ENCODE peak calls at places on chromosomes 4 and X, in ten cellular contexts. B, L, C, X, Z, U, D, O, P and G are unnamed samples.

GRCh38 chr4:76800902-76801301 is 97.0 kb downstream of the SOWAHB start:
- DNase-seq in L (no peak), B (no peak), X (no peak), Z (no peak), U (no peak), C (no peak), D (no peak), O (no peak), P (no peak), G (no peak)

GRCh38 chr4:39312821-39313220 is 53.3 kb downstream of the RFC1 start:
- DNase-seq in U (no peak), P (no peak), X (no peak), C (no peak), D (no peak), L (no peak), Z (no peak), O (no peak), B (no peak), G (no peak)

GRCh38 chr4:123488916-123489315 is 92.3 kb downstream of the SPRY1 start:
- DNase-seq in B (no peak), C (peak; percentile 38), U (no peak), Z (no peak), P (peak; percentile 28), X (no peak), D (peak; percentile 84), L (peak; percentile 72), O (peak; percentile 24), G (peak; percentile 12)

GRCh38 chr4:71296945-71297344 is 41.9 kb upstream of the SLC4A4 start:
- DNase-seq in Z (no peak), X (no peak), P (no peak), U (no peak), C (peak; percentile 15), L (no peak), D (no peak), O (peak; percentile 39), B (no peak), G (no peak)

GRCh38 chr4:94455081-94455480 is 3.3 kb downstream of the PDLIM5 start:
- DNase-seq in B (no peak), L (peak; percentile 87), Z (no peak), X (peak; percentile 64), P (peak; percentile 77), C (no peak), D (no peak), O (peak; percentile 79), U (no peak), G (peak; percentile 87)

GRCh38 chr4:55291227-55291629 is 54.8 kb upstream of the SRD5A3 start:
- DNase-seq in L (peak; percentile 40), P (peak; percentile 8), D (no peak), X (no peak), C (no peak), Z (no peak), O (peak; percentile 6), B (no peak), U (no peak), G (no peak)

GRCh38 chr4:174815282-174815681 is 13.8 kb downstream of the GLRA3 start:
- DNase-seq in L (no peak), Z (no peak), B (no peak), X (no peak), O (no peak), U (no peak), P (no peak), D (no peak), C (no peak), G (no peak)

GRCh38 chr4:104677122-104677521 is 182.4 kb upstream of the CXXC4 start:
- DNase-seq in O (no peak), X (no peak), P (no peak), U (no peak), D (no peak), L (no peak), Z (peak; percentile 85), C (no peak), B (no peak), G (no peak)

GRCh38 chr4:8664976-8665375 is 72.4 kb downstream of the CPZ start:
- DNase-seq in B (no peak), L (no peak), X (no peak), U (no peak), Z (no peak), P (no peak), D (no peak), O (no peak), C (no peak), G (no peak)

GRCh38 chr4:40662962-40663604 is 33.4 kb upstream of the RBM47 start:
- DNase-seq in C (no peak), D (peak; percentile 51), P (peak; percentile 51), U (no peak), L (peak; percentile 89), Z (peak; percentile 91), B (no peak), X (no peak), O (peak; percentile 48), G (peak; percentile 55)

GRCh38 chr4:1477045-1477905 is 71.0 kb upstream of the NKX1-1 start:
- DNase-seq in D (no peak), U (no peak), Z (no peak), X (no peak), O (no peak), B (no peak), C (no peak), P (no peak), L (no peak), G (no peak)

GRCh38 chr4:131054489-131055019 is 1958.6 kb downstream of the C4orf33 start:
- DNase-seq in C (no peak), X (no peak), O (no peak), U (no peak), B (no peak), P (no peak), Z (no peak), L (no peak), D (no peak), G (no peak)

GRCh38 chrX:22135171-22135711 is 103.1 kb downstream of the PHEX start:
- DNase-seq in Z (no peak), D (no peak), O (peak; percentile 56), P (peak; percentile 4), B (no peak), L (peak; percentile 78), X (no peak), U (no peak), C (no peak), G (peak; percentile 58)

GRCh38 chr4:56764775-56765174 is 56.7 kb downstream of the SPINK2 start:
- DNase-seq in B (no peak), P (peak; percentile 24), U (no peak), L (peak; percentile 95), D (peak; percentile 61), C (no peak), O (peak; percentile 62), X (no peak), Z (no peak), G (peak; percentile 51)

GRCh38 chr4:113844369-113844768 is 82.8 kb upstream of the CAMK2D start:
- DNase-seq in P (no peak), B (no peak), U (no peak), D (no peak), C (no peak), Z (no peak), O (no peak), L (no peak), X (no peak), G (no peak)

GRCh38 chr4:54227261-54228063 is 1.6 kb upstream of the PDGFRA start:
- DNase-seq in Z (peak; percentile 55), C (no peak), P (peak; percentile 59), B (no peak), O (peak; percentile 78), X (no peak), D (peak; percentile 62), U (no peak), L (peak; percentile 82), G (peak; percentile 80)

GRCh38 chrX:155069414-155069813 is 1.5 kb downstream of the CMC4 start:
- DNase-seq in Z (no peak), L (no peak), P (no peak), C (no peak), O (no peak), B (no peak), U (no peak), D (no peak), X (no peak), G (no peak)

GRCh38 chrX:102043380-102043779 is 82.1 kb upstream of the TCEAL2 start:
- DNase-seq in P (no peak), L (no peak), B (no peak), Z (no peak), X (no peak), O (no peak), C (no peak), D (no peak), U (no peak), G (no peak)

GRCh38 chrX:135513140-135513535 is 7.3 kb upstream of the INTS6L start:
- DNase-seq in P (no peak), O (no peak), B (no peak), U (no peak), L (no peak), X (no peak), D (peak; percentile 4), C (no peak), Z (no peak), G (no peak)

GRCh38 chr4:76195326-76195725 is 18.3 kb downstream of the SCARB2 start:
- DNase-seq in X (no peak), O (no peak), C (no peak), B (no peak), Z (no peak), P (no peak), U (no peak), D (no peak), L (no peak), G (peak; percentile 32)

GRCh38 chrX:137915466-137915865 is 349.5 kb downstream of the ZIC3 start:
- DNase-seq in X (no peak), C (no peak), Z (no peak), O (no peak), U (no peak), L (no peak), P (no peak), B (no peak), D (no peak), G (no peak)

GRCh38 chrX:134173541-134174272 is 63.3 kb upstream of the CCDC160 start:
- DNase-seq in B (no peak), O (no peak), C (no peak), L (no peak), U (no peak), X (no peak), Z (no peak), P (no peak), D (no peak), G (no peak)